ENCODE peak calls at places on chromosome 9, in ten cellular contexts. One of them, this sample, is unnamed.

GRCh38 chr9:95157491-95158151 is 159.9 kb downstream of the FANCC start:
- DNase-seq in Right ventricle myocardium superior: no peak
- DNase-seq in Ammon's horn: peak; percentile 63
- DNase-seq in adrenal gland: no peak
- DNase-seq in LHCN-M2: peak; percentile 78
- DNase-seq in activated T-helper 1 cell treated with anti-CD3 and anti-CD28 coated beads, Interleukin-12 subunit alpha, Interleukin-12 subunit beta, Interleukin-2, Interleukin-4 antibody, amounts not matched to agents 30 ng/mL and 10 ng/mL and 1 ng/mL, durations not matched to agents 14 hours and 24 hours and 36 hours: no peak
- DNase-seq in coronary artery: no peak
- DNase-seq in activated CD4-positive, alpha-beta T cell treated with anti-CD3 and anti-CD28 coated beads, Interleukin-2, amount 50 U/mL, for 1 hour: no peak
- DNase-seq in activated T-cell treated with anti-CD3 and anti-CD28 coated beads, Interleukin-2, amount 50 U/mL, for 72 hours: no peak
- DNase-seq in HCT116: no peak
- DNase-seq in this sample: no peak

GRCh38 chr9:100427366-100428263 is 672 bp downstream of the MSANTD3 start:
- DNase-seq in LHCN-M2: peak; percentile 74
- DNase-seq in Right ventricle myocardium superior: peak; percentile 61
- DNase-seq in activated T-helper 1 cell treated with anti-CD3 and anti-CD28 coated beads, Interleukin-12 subunit alpha, Interleukin-12 subunit beta, Interleukin-2, Interleukin-4 antibody, amounts not matched to agents 30 ng/mL and 10 ng/mL and 1 ng/mL, durations not matched to agents 14 hours and 24 hours and 36 hours: peak; percentile 5
- DNase-seq in activated T-cell treated with anti-CD3 and anti-CD28 coated beads, Interleukin-2, amount 50 U/mL, for 72 hours: no peak
- DNase-seq in coronary artery: no peak
- DNase-seq in activated CD4-positive, alpha-beta T cell treated with anti-CD3 and anti-CD28 coated beads, Interleukin-2, amount 50 U/mL, for 1 hour: peak; percentile 7
- DNase-seq in Ammon's horn: peak; percentile 60
- DNase-seq in HCT116: peak; percentile 35
- DNase-seq in adrenal gland: peak; percentile 50
- DNase-seq in this sample: peak; percentile 12

GRCh38 chr9:133141833-133142594 is 21.0 kb upstream of the RALGDS start:
- DNase-seq in adrenal gland: peak; percentile 73
- DNase-seq in coronary artery: no peak
- DNase-seq in activated T-helper 1 cell treated with anti-CD3 and anti-CD28 coated beads, Interleukin-12 subunit alpha, Interleukin-12 subunit beta, Interleukin-2, Interleukin-4 antibody, amounts not matched to agents 30 ng/mL and 10 ng/mL and 1 ng/mL, durations not matched to agents 14 hours and 24 hours and 36 hours: peak; percentile 58
- DNase-seq in activated CD4-positive, alpha-beta T cell treated with anti-CD3 and anti-CD28 coated beads, Interleukin-2, amount 50 U/mL, for 1 hour: peak; percentile 82
- DNase-seq in Ammon's horn: no peak
- DNase-seq in HCT116: no peak
- DNase-seq in activated T-cell treated with anti-CD3 and anti-CD28 coated beads, Interleukin-2, amount 50 U/mL, for 72 hours: peak; percentile 79
- DNase-seq in LHCN-M2: no peak
- DNase-seq in Right ventricle myocardium superior: peak; percentile 88
- DNase-seq in this sample: no peak

GRCh38 chr9:107782381-107782780 is 292.8 kb upstream of the KLF4 start:
- DNase-seq in HCT116: no peak
- DNase-seq in activated T-helper 1 cell treated with anti-CD3 and anti-CD28 coated beads, Interleukin-12 subunit alpha, Interleukin-12 subunit beta, Interleukin-2, Interleukin-4 antibody, amounts not matched to agents 30 ng/mL and 10 ng/mL and 1 ng/mL, durations not matched to agents 14 hours and 24 hours and 36 hours: no peak
- DNase-seq in activated T-cell treated with anti-CD3 and anti-CD28 coated beads, Interleukin-2, amount 50 U/mL, for 72 hours: no peak
- DNase-seq in activated CD4-positive, alpha-beta T cell treated with anti-CD3 and anti-CD28 coated beads, Interleukin-2, amount 50 U/mL, for 1 hour: no peak
- DNase-seq in Ammon's horn: no peak
- DNase-seq in Right ventricle myocardium superior: no peak
- DNase-seq in adrenal gland: no peak
- DNase-seq in LHCN-M2: peak; percentile 64
- DNase-seq in coronary artery: no peak
- DNase-seq in this sample: no peak

GRCh38 chr9:2015581-2016410 is 649 bp downstream of the SMARCA2 start:
- DNase-seq in activated T-cell treated with anti-CD3 and anti-CD28 coated beads, Interleukin-2, amount 50 U/mL, for 72 hours: peak; percentile 60
- DNase-seq in activated T-helper 1 cell treated with anti-CD3 and anti-CD28 coated beads, Interleukin-12 subunit alpha, Interleukin-12 subunit beta, Interleukin-2, Interleukin-4 antibody, amounts not matched to agents 30 ng/mL and 10 ng/mL and 1 ng/mL, durations not matched to agents 14 hours and 24 hours and 36 hours: peak; percentile 40
- DNase-seq in LHCN-M2: peak; percentile 27
- DNase-seq in HCT116: no peak
- DNase-seq in adrenal gland: peak; percentile 60
- DNase-seq in coronary artery: peak; percentile 85
- DNase-seq in Ammon's horn: peak; percentile 72
- DNase-seq in activated CD4-positive, alpha-beta T cell treated with anti-CD3 and anti-CD28 coated beads, Interleukin-2, amount 50 U/mL, for 1 hour: peak; percentile 40
- DNase-seq in Right ventricle myocardium superior: peak; percentile 80
- DNase-seq in this sample: peak; percentile 7

GRCh38 chr9:135552698-135553161 is 6.8 kb downstream of the OBP2A start:
- DNase-seq in HCT116: no peak
- DNase-seq in activated CD4-positive, alpha-beta T cell treated with anti-CD3 and anti-CD28 coated beads, Interleukin-2, amount 50 U/mL, for 1 hour: no peak
- DNase-seq in activated T-helper 1 cell treated with anti-CD3 and anti-CD28 coated beads, Interleukin-12 subunit alpha, Interleukin-12 subunit beta, Interleukin-2, Interleukin-4 antibody, amounts not matched to agents 30 ng/mL and 10 ng/mL and 1 ng/mL, durations not matched to agents 14 hours and 24 hours and 36 hours: no peak
- DNase-seq in Right ventricle myocardium superior: no peak
- DNase-seq in adrenal gland: no peak
- DNase-seq in LHCN-M2: no peak
- DNase-seq in coronary artery: no peak
- DNase-seq in activated T-cell treated with anti-CD3 and anti-CD28 coated beads, Interleukin-2, amount 50 U/mL, for 72 hours: no peak
- DNase-seq in Ammon's horn: no peak
- DNase-seq in this sample: no peak

GRCh38 chr9:26947736-26948135 is 694 bp upstream of the PLAA start:
- DNase-seq in activated T-cell treated with anti-CD3 and anti-CD28 coated beads, Interleukin-2, amount 50 U/mL, for 72 hours: peak; percentile 44
- DNase-seq in adrenal gland: no peak
- DNase-seq in LHCN-M2: no peak
- DNase-seq in activated CD4-positive, alpha-beta T cell treated with anti-CD3 and anti-CD28 coated beads, Interleukin-2, amount 50 U/mL, for 1 hour: no peak
- DNase-seq in activated T-helper 1 cell treated with anti-CD3 and anti-CD28 coated beads, Interleukin-12 subunit alpha, Interleukin-12 subunit beta, Interleukin-2, Interleukin-4 antibody, amounts not matched to agents 30 ng/mL and 10 ng/mL and 1 ng/mL, durations not matched to agents 14 hours and 24 hours and 36 hours: no peak
- DNase-seq in Ammon's horn: no peak
- DNase-seq in Right ventricle myocardium superior: no peak
- DNase-seq in coronary artery: no peak
- DNase-seq in HCT116: no peak
- DNase-seq in this sample: no peak

GRCh38 chr9:35179347-35180271 is 17.8 kb downstream of the UNC13B start:
- DNase-seq in Right ventricle myocardium superior: no peak
- DNase-seq in activated T-cell treated with anti-CD3 and anti-CD28 coated beads, Interleukin-2, amount 50 U/mL, for 72 hours: no peak
- DNase-seq in coronary artery: no peak
- DNase-seq in Ammon's horn: no peak
- DNase-seq in activated CD4-positive, alpha-beta T cell treated with anti-CD3 and anti-CD28 coated beads, Interleukin-2, amount 50 U/mL, for 1 hour: no peak
- DNase-seq in activated T-helper 1 cell treated with anti-CD3 and anti-CD28 coated beads, Interleukin-12 subunit alpha, Interleukin-12 subunit beta, Interleukin-2, Interleukin-4 antibody, amounts not matched to agents 30 ng/mL and 10 ng/mL and 1 ng/mL, durations not matched to agents 14 hours and 24 hours and 36 hours: no peak
- DNase-seq in adrenal gland: no peak
- DNase-seq in HCT116: no peak
- DNase-seq in LHCN-M2: no peak
- DNase-seq in this sample: no peak

GRCh38 chr9:40927851-40928802 is 200.4 kb downstream of the FOXD4L6 start:
- DNase-seq in adrenal gland: no peak
- DNase-seq in activated CD4-positive, alpha-beta T cell treated with anti-CD3 and anti-CD28 coated beads, Interleukin-2, amount 50 U/mL, for 1 hour: no peak
- DNase-seq in HCT116: no peak
- DNase-seq in activated T-cell treated with anti-CD3 and anti-CD28 coated beads, Interleukin-2, amount 50 U/mL, for 72 hours: no peak
- DNase-seq in coronary artery: no peak
- DNase-seq in Right ventricle myocardium superior: no peak
- DNase-seq in Ammon's horn: no peak
- DNase-seq in activated T-helper 1 cell treated with anti-CD3 and anti-CD28 coated beads, Interleukin-12 subunit alpha, Interleukin-12 subunit beta, Interleukin-2, Interleukin-4 antibody, amounts not matched to agents 30 ng/mL and 10 ng/mL and 1 ng/mL, durations not matched to agents 14 hours and 24 hours and 36 hours: no peak
- DNase-seq in LHCN-M2: no peak
- DNase-seq in this sample: no peak

GRCh38 chr9:86315088-86315487 is 32.8 kb upstream of the ISCA1 start:
- DNase-seq in activated T-helper 1 cell treated with anti-CD3 and anti-CD28 coated beads, Interleukin-12 subunit alpha, Interleukin-12 subunit beta, Interleukin-2, Interleukin-4 antibody, amounts not matched to agents 30 ng/mL and 10 ng/mL and 1 ng/mL, durations not matched to agents 14 hours and 24 hours and 36 hours: no peak
- DNase-seq in LHCN-M2: no peak
- DNase-seq in HCT116: no peak
- DNase-seq in Ammon's horn: no peak
- DNase-seq in coronary artery: no peak
- DNase-seq in activated CD4-positive, alpha-beta T cell treated with anti-CD3 and anti-CD28 coated beads, Interleukin-2, amount 50 U/mL, for 1 hour: no peak
- DNase-seq in Right ventricle myocardium superior: no peak
- DNase-seq in adrenal gland: no peak
- DNase-seq in activated T-cell treated with anti-CD3 and anti-CD28 coated beads, Interleukin-2, amount 50 U/mL, for 72 hours: no peak
- DNase-seq in this sample: no peak

GRCh38 chr9:130701059-130702022 is 7.8 kb downstream of the EXOSC2 start:
- DNase-seq in LHCN-M2: peak; percentile 72
- DNase-seq in coronary artery: no peak
- DNase-seq in Right ventricle myocardium superior: peak; percentile 84
- DNase-seq in HCT116: no peak
- DNase-seq in adrenal gland: peak; percentile 67
- DNase-seq in activated T-helper 1 cell treated with anti-CD3 and anti-CD28 coated beads, Interleukin-12 subunit alpha, Interleukin-12 subunit beta, Interleukin-2, Interleukin-4 antibody, amounts not matched to agents 30 ng/mL and 10 ng/mL and 1 ng/mL, durations not matched to agents 14 hours and 24 hours and 36 hours: peak; percentile 48
- DNase-seq in Ammon's horn: peak; percentile 88
- DNase-seq in activated CD4-positive, alpha-beta T cell treated with anti-CD3 and anti-CD28 coated beads, Interleukin-2, amount 50 U/mL, for 1 hour: peak; percentile 75
- DNase-seq in activated T-cell treated with anti-CD3 and anti-CD28 coated beads, Interleukin-2, amount 50 U/mL, for 72 hours: peak; percentile 82
- DNase-seq in this sample: peak; percentile 45

GRCh38 chr9:27162045-27162444 is 53.0 kb downstream of the TEK start:
- DNase-seq in activated T-helper 1 cell treated with anti-CD3 and anti-CD28 coated beads, Interleukin-12 subunit alpha, Interleukin-12 subunit beta, Interleukin-2, Interleukin-4 antibody, amounts not matched to agents 30 ng/mL and 10 ng/mL and 1 ng/mL, durations not matched to agents 14 hours and 24 hours and 36 hours: no peak
- DNase-seq in activated T-cell treated with anti-CD3 and anti-CD28 coated beads, Interleukin-2, amount 50 U/mL, for 72 hours: no peak
- DNase-seq in Ammon's horn: no peak
- DNase-seq in activated CD4-positive, alpha-beta T cell treated with anti-CD3 and anti-CD28 coated beads, Interleukin-2, amount 50 U/mL, for 1 hour: no peak
- DNase-seq in LHCN-M2: peak; percentile 22
- DNase-seq in HCT116: no peak
- DNase-seq in Right ventricle myocardium superior: no peak
- DNase-seq in coronary artery: no peak
- DNase-seq in adrenal gland: no peak
- DNase-seq in this sample: no peak

GRCh38 chr9:108478431-108478837 is 377.4 kb downstream of the ACTL7B start:
- DNase-seq in activated T-helper 1 cell treated with anti-CD3 and anti-CD28 coated beads, Interleukin-12 subunit alpha, Interleukin-12 subunit beta, Interleukin-2, Interleukin-4 antibody, amounts not matched to agents 30 ng/mL and 10 ng/mL and 1 ng/mL, durations not matched to agents 14 hours and 24 hours and 36 hours: no peak
- DNase-seq in activated CD4-positive, alpha-beta T cell treated with anti-CD3 and anti-CD28 coated beads, Interleukin-2, amount 50 U/mL, for 1 hour: no peak
- DNase-seq in Ammon's horn: peak; percentile 32
- DNase-seq in coronary artery: peak; percentile 76
- DNase-seq in LHCN-M2: peak; percentile 75
- DNase-seq in adrenal gland: peak; percentile 45
- DNase-seq in HCT116: no peak
- DNase-seq in Right ventricle myocardium superior: no peak
- DNase-seq in activated T-cell treated with anti-CD3 and anti-CD28 coated beads, Interleukin-2, amount 50 U/mL, for 72 hours: peak; percentile 5
- DNase-seq in this sample: peak; percentile 13

GRCh38 chr9:97763884-97764283 is 66.7 kb upstream of the XPA start:
- DNase-seq in adrenal gland: no peak
- DNase-seq in coronary artery: no peak
- DNase-seq in LHCN-M2: no peak
- DNase-seq in Ammon's horn: no peak
- DNase-seq in activated T-helper 1 cell treated with anti-CD3 and anti-CD28 coated beads, Interleukin-12 subunit alpha, Interleukin-12 subunit beta, Interleukin-2, Interleukin-4 antibody, amounts not matched to agents 30 ng/mL and 10 ng/mL and 1 ng/mL, durations not matched to agents 14 hours and 24 hours and 36 hours: no peak
- DNase-seq in HCT116: no peak
- DNase-seq in Right ventricle myocardium superior: no peak
- DNase-seq in activated CD4-positive, alpha-beta T cell treated with anti-CD3 and anti-CD28 coated beads, Interleukin-2, amount 50 U/mL, for 1 hour: no peak
- DNase-seq in activated T-cell treated with anti-CD3 and anti-CD28 coated beads, Interleukin-2, amount 50 U/mL, for 72 hours: no peak
- DNase-seq in this sample: no peak

GRCh38 chr9:136499071-136499934 is 16.5 kb upstream of the SEC16A start:
- DNase-seq in activated CD4-positive, alpha-beta T cell treated with anti-CD3 and anti-CD28 coated beads, Interleukin-2, amount 50 U/mL, for 1 hour: no peak
- DNase-seq in HCT116: no peak
- DNase-seq in adrenal gland: no peak
- DNase-seq in Ammon's horn: no peak
- DNase-seq in coronary artery: no peak
- DNase-seq in LHCN-M2: no peak
- DNase-seq in Right ventricle myocardium superior: no peak
- DNase-seq in activated T-cell treated with anti-CD3 and anti-CD28 coated beads, Interleukin-2, amount 50 U/mL, for 72 hours: no peak
- DNase-seq in activated T-helper 1 cell treated with anti-CD3 and anti-CD28 coated beads, Interleukin-12 subunit alpha, Interleukin-12 subunit beta, Interleukin-2, Interleukin-4 antibody, amounts not matched to agents 30 ng/mL and 10 ng/mL and 1 ng/mL, durations not matched to agents 14 hours and 24 hours and 36 hours: no peak
- DNase-seq in this sample: no peak

GRCh38 chr9:78601957-78602565 is 305.1 kb downstream of the PSAT1 start:
- DNase-seq in coronary artery: no peak
- DNase-seq in Right ventricle myocardium superior: no peak
- DNase-seq in LHCN-M2: peak; percentile 55
- DNase-seq in HCT116: peak; percentile 22
- DNase-seq in activated T-helper 1 cell treated with anti-CD3 and anti-CD28 coated beads, Interleukin-12 subunit alpha, Interleukin-12 subunit beta, Interleukin-2, Interleukin-4 antibody, amounts not matched to agents 30 ng/mL and 10 ng/mL and 1 ng/mL, durations not matched to agents 14 hours and 24 hours and 36 hours: no peak
- DNase-seq in Ammon's horn: peak; percentile 63
- DNase-seq in adrenal gland: peak; percentile 33
- DNase-seq in activated CD4-positive, alpha-beta T cell treated with anti-CD3 and anti-CD28 coated beads, Interleukin-2, amount 50 U/mL, for 1 hour: no peak
- DNase-seq in activated T-cell treated with anti-CD3 and anti-CD28 coated beads, Interleukin-2, amount 50 U/mL, for 72 hours: peak; percentile 10
- DNase-seq in this sample: no peak

GRCh38 chr9:134301387-134302129 is 24.7 kb upstream of the RXRA start:
- DNase-seq in activated CD4-positive, alpha-beta T cell treated with anti-CD3 and anti-CD28 coated beads, Interleukin-2, amount 50 U/mL, for 1 hour: peak; percentile 28
- DNase-seq in LHCN-M2: no peak
- DNase-seq in HCT116: no peak
- DNase-seq in activated T-cell treated with anti-CD3 and anti-CD28 coated beads, Interleukin-2, amount 50 U/mL, for 72 hours: peak; percentile 65
- DNase-seq in adrenal gland: no peak
- DNase-seq in Right ventricle myocardium superior: peak; percentile 31
- DNase-seq in Ammon's horn: no peak
- DNase-seq in coronary artery: no peak
- DNase-seq in activated T-helper 1 cell treated with anti-CD3 and anti-CD28 coated beads, Interleukin-12 subunit alpha, Interleukin-12 subunit beta, Interleukin-2, Interleukin-4 antibody, amounts not matched to agents 30 ng/mL and 10 ng/mL and 1 ng/mL, durations not matched to agents 14 hours and 24 hours and 36 hours: peak; percentile 32
- DNase-seq in this sample: no peak

GRCh38 chr9:95302471-95302870 is 15.0 kb downstream of the FANCC start:
- DNase-seq in LHCN-M2: no peak
- DNase-seq in Right ventricle myocardium superior: no peak
- DNase-seq in HCT116: no peak
- DNase-seq in adrenal gland: no peak
- DNase-seq in activated T-helper 1 cell treated with anti-CD3 and anti-CD28 coated beads, Interleukin-12 subunit alpha, Interleukin-12 subunit beta, Interleukin-2, Interleukin-4 antibody, amounts not matched to agents 30 ng/mL and 10 ng/mL and 1 ng/mL, durations not matched to agents 14 hours and 24 hours and 36 hours: no peak
- DNase-seq in activated CD4-positive, alpha-beta T cell treated with anti-CD3 and anti-CD28 coated beads, Interleukin-2, amount 50 U/mL, for 1 hour: no peak
- DNase-seq in activated T-cell treated with anti-CD3 and anti-CD28 coated beads, Interleukin-2, amount 50 U/mL, for 72 hours: no peak
- DNase-seq in Ammon's horn: no peak
- DNase-seq in coronary artery: no peak
- DNase-seq in this sample: no peak

GRCh38 chr9:91001146-91001611 is 199.6 kb downstream of the SYK start:
- DNase-seq in HCT116: peak; percentile 85
- DNase-seq in Right ventricle myocardium superior: no peak
- DNase-seq in activated T-helper 1 cell treated with anti-CD3 and anti-CD28 coated beads, Interleukin-12 subunit alpha, Interleukin-12 subunit beta, Interleukin-2, Interleukin-4 antibody, amounts not matched to agents 30 ng/mL and 10 ng/mL and 1 ng/mL, durations not matched to agents 14 hours and 24 hours and 36 hours: no peak
- DNase-seq in activated CD4-positive, alpha-beta T cell treated with anti-CD3 and anti-CD28 coated beads, Interleukin-2, amount 50 U/mL, for 1 hour: no peak
- DNase-seq in adrenal gland: peak; percentile 18
- DNase-seq in activated T-cell treated with anti-CD3 and anti-CD28 coated beads, Interleukin-2, amount 50 U/mL, for 72 hours: no peak
- DNase-seq in Ammon's horn: no peak
- DNase-seq in LHCN-M2: peak; percentile 34
- DNase-seq in coronary artery: no peak
- DNase-seq in this sample: no peak

GRCh38 chr9:133023117-133023890 is 7.5 kb upstream of the GTF3C5 start:
- DNase-seq in coronary artery: no peak
- DNase-seq in Right ventricle myocardium superior: no peak
- DNase-seq in Ammon's horn: no peak
- DNase-seq in activated T-helper 1 cell treated with anti-CD3 and anti-CD28 coated beads, Interleukin-12 subunit alpha, Interleukin-12 subunit beta, Interleukin-2, Interleukin-4 antibody, amounts not matched to agents 30 ng/mL and 10 ng/mL and 1 ng/mL, durations not matched to agents 14 hours and 24 hours and 36 hours: peak; percentile 46
- DNase-seq in HCT116: no peak
- DNase-seq in LHCN-M2: peak; percentile 13
- DNase-seq in adrenal gland: no peak
- DNase-seq in activated T-cell treated with anti-CD3 and anti-CD28 coated beads, Interleukin-2, amount 50 U/mL, for 72 hours: peak; percentile 56
- DNase-seq in activated CD4-positive, alpha-beta T cell treated with anti-CD3 and anti-CD28 coated beads, Interleukin-2, amount 50 U/mL, for 1 hour: peak; percentile 11
- DNase-seq in this sample: no peak

GRCh38 chr9:89425024-89425805 is 72.7 kb downstream of the SEMA4D start:
- DNase-seq in Right ventricle myocardium superior: no peak
- DNase-seq in activated T-cell treated with anti-CD3 and anti-CD28 coated beads, Interleukin-2, amount 50 U/mL, for 72 hours: no peak
- DNase-seq in adrenal gland: no peak
- DNase-seq in Ammon's horn: no peak
- DNase-seq in activated T-helper 1 cell treated with anti-CD3 and anti-CD28 coated beads, Interleukin-12 subunit alpha, Interleukin-12 subunit beta, Interleukin-2, Interleukin-4 antibody, amounts not matched to agents 30 ng/mL and 10 ng/mL and 1 ng/mL, durations not matched to agents 14 hours and 24 hours and 36 hours: no peak
- DNase-seq in coronary artery: no peak
- DNase-seq in HCT116: no peak
- DNase-seq in LHCN-M2: no peak
- DNase-seq in activated CD4-positive, alpha-beta T cell treated with anti-CD3 and anti-CD28 coated beads, Interleukin-2, amount 50 U/mL, for 1 hour: no peak
- DNase-seq in this sample: no peak

GRCh38 chr9:115327441-115328122 is 209.6 kb upstream of the TNC start:
- DNase-seq in coronary artery: no peak
- DNase-seq in Ammon's horn: no peak
- DNase-seq in Right ventricle myocardium superior: no peak
- DNase-seq in activated T-cell treated with anti-CD3 and anti-CD28 coated beads, Interleukin-2, amount 50 U/mL, for 72 hours: no peak
- DNase-seq in activated CD4-positive, alpha-beta T cell treated with anti-CD3 and anti-CD28 coated beads, Interleukin-2, amount 50 U/mL, for 1 hour: no peak
- DNase-seq in adrenal gland: no peak
- DNase-seq in activated T-helper 1 cell treated with anti-CD3 and anti-CD28 coated beads, Interleukin-12 subunit alpha, Interleukin-12 subunit beta, Interleukin-2, Interleukin-4 antibody, amounts not matched to agents 30 ng/mL and 10 ng/mL and 1 ng/mL, durations not matched to agents 14 hours and 24 hours and 36 hours: no peak
- DNase-seq in LHCN-M2: no peak
- DNase-seq in HCT116: no peak
- DNase-seq in this sample: no peak

GRCh38 chr9:109274768-109275596 is 45.9 kb downstream of the EPB41L4B start:
- DNase-seq in activated T-cell treated with anti-CD3 and anti-CD28 coated beads, Interleukin-2, amount 50 U/mL, for 72 hours: no peak
- DNase-seq in LHCN-M2: no peak
- DNase-seq in activated CD4-positive, alpha-beta T cell treated with anti-CD3 and anti-CD28 coated beads, Interleukin-2, amount 50 U/mL, for 1 hour: no peak
- DNase-seq in coronary artery: no peak
- DNase-seq in Right ventricle myocardium superior: no peak
- DNase-seq in Ammon's horn: no peak
- DNase-seq in adrenal gland: no peak
- DNase-seq in activated T-helper 1 cell treated with anti-CD3 and anti-CD28 coated beads, Interleukin-12 subunit alpha, Interleukin-12 subunit beta, Interleukin-2, Interleukin-4 antibody, amounts not matched to agents 30 ng/mL and 10 ng/mL and 1 ng/mL, durations not matched to agents 14 hours and 24 hours and 36 hours: no peak
- DNase-seq in HCT116: no peak
- DNase-seq in this sample: no peak

GRCh38 chr9:104346645-104347175 is 157.4 kb upstream of the OR13F1 start:
- DNase-seq in HCT116: no peak
- DNase-seq in activated CD4-positive, alpha-beta T cell treated with anti-CD3 and anti-CD28 coated beads, Interleukin-2, amount 50 U/mL, for 1 hour: no peak
- DNase-seq in LHCN-M2: no peak
- DNase-seq in coronary artery: no peak
- DNase-seq in Right ventricle myocardium superior: no peak
- DNase-seq in activated T-cell treated with anti-CD3 and anti-CD28 coated beads, Interleukin-2, amount 50 U/mL, for 72 hours: no peak
- DNase-seq in adrenal gland: no peak
- DNase-seq in Ammon's horn: no peak
- DNase-seq in activated T-helper 1 cell treated with anti-CD3 and anti-CD28 coated beads, Interleukin-12 subunit alpha, Interleukin-12 subunit beta, Interleukin-2, Interleukin-4 antibody, amounts not matched to agents 30 ng/mL and 10 ng/mL and 1 ng/mL, durations not matched to agents 14 hours and 24 hours and 36 hours: no peak
- DNase-seq in this sample: no peak

GRCh38 chr9:16138961-16139441 is 586.2 kb downstream of the CCDC171 start:
- DNase-seq in coronary artery: no peak
- DNase-seq in LHCN-M2: peak; percentile 96
- DNase-seq in activated T-cell treated with anti-CD3 and anti-CD28 coated beads, Interleukin-2, amount 50 U/mL, for 72 hours: no peak
- DNase-seq in adrenal gland: no peak
- DNase-seq in Right ventricle myocardium superior: peak; percentile 69
- DNase-seq in activated CD4-positive, alpha-beta T cell treated with anti-CD3 and anti-CD28 coated beads, Interleukin-2, amount 50 U/mL, for 1 hour: no peak
- DNase-seq in Ammon's horn: peak; percentile 14
- DNase-seq in HCT116: no peak
- DNase-seq in activated T-helper 1 cell treated with anti-CD3 and anti-CD28 coated beads, Interleukin-12 subunit alpha, Interleukin-12 subunit beta, Interleukin-2, Interleukin-4 antibody, amounts not matched to agents 30 ng/mL and 10 ng/mL and 1 ng/mL, durations not matched to agents 14 hours and 24 hours and 36 hours: no peak
- DNase-seq in this sample: peak; percentile 17

GRCh38 chr9:99019523-99020331 is 76.0 kb downstream of the COL15A1 start:
- DNase-seq in Ammon's horn: no peak
- DNase-seq in activated T-cell treated with anti-CD3 and anti-CD28 coated beads, Interleukin-2, amount 50 U/mL, for 72 hours: no peak
- DNase-seq in LHCN-M2: peak; percentile 87
- DNase-seq in Right ventricle myocardium superior: no peak
- DNase-seq in activated CD4-positive, alpha-beta T cell treated with anti-CD3 and anti-CD28 coated beads, Interleukin-2, amount 50 U/mL, for 1 hour: no peak
- DNase-seq in coronary artery: no peak
- DNase-seq in HCT116: no peak
- DNase-seq in activated T-helper 1 cell treated with anti-CD3 and anti-CD28 coated beads, Interleukin-12 subunit alpha, Interleukin-12 subunit beta, Interleukin-2, Interleukin-4 antibody, amounts not matched to agents 30 ng/mL and 10 ng/mL and 1 ng/mL, durations not matched to agents 14 hours and 24 hours and 36 hours: no peak
- DNase-seq in adrenal gland: no peak
- DNase-seq in this sample: no peak

GRCh38 chr9:114238919-114239879 is 83.7 kb upstream of the ORM1 start:
- DNase-seq in LHCN-M2: peak; percentile 14
- DNase-seq in adrenal gland: no peak
- DNase-seq in activated T-helper 1 cell treated with anti-CD3 and anti-CD28 coated beads, Interleukin-12 subunit alpha, Interleukin-12 subunit beta, Interleukin-2, Interleukin-4 antibody, amounts not matched to agents 30 ng/mL and 10 ng/mL and 1 ng/mL, durations not matched to agents 14 hours and 24 hours and 36 hours: no peak
- DNase-seq in activated T-cell treated with anti-CD3 and anti-CD28 coated beads, Interleukin-2, amount 50 U/mL, for 72 hours: no peak
- DNase-seq in HCT116: no peak
- DNase-seq in Ammon's horn: peak; percentile 68
- DNase-seq in coronary artery: no peak
- DNase-seq in activated CD4-positive, alpha-beta T cell treated with anti-CD3 and anti-CD28 coated beads, Interleukin-2, amount 50 U/mL, for 1 hour: no peak
- DNase-seq in Right ventricle myocardium superior: peak; percentile 61
- DNase-seq in this sample: no peak

GRCh38 chr9:36074870-36075532 is 38.3 kb downstream of the RECK start:
- DNase-seq in activated T-cell treated with anti-CD3 and anti-CD28 coated beads, Interleukin-2, amount 50 U/mL, for 72 hours: no peak
- DNase-seq in Ammon's horn: peak; percentile 88
- DNase-seq in coronary artery: peak; percentile 77
- DNase-seq in Right ventricle myocardium superior: peak; percentile 72
- DNase-seq in activated CD4-positive, alpha-beta T cell treated with anti-CD3 and anti-CD28 coated beads, Interleukin-2, amount 50 U/mL, for 1 hour: no peak
- DNase-seq in HCT116: no peak
- DNase-seq in activated T-helper 1 cell treated with anti-CD3 and anti-CD28 coated beads, Interleukin-12 subunit alpha, Interleukin-12 subunit beta, Interleukin-2, Interleukin-4 antibody, amounts not matched to agents 30 ng/mL and 10 ng/mL and 1 ng/mL, durations not matched to agents 14 hours and 24 hours and 36 hours: no peak
- DNase-seq in LHCN-M2: peak; percentile 80
- DNase-seq in adrenal gland: peak; percentile 70
- DNase-seq in this sample: peak; percentile 53

This sample was measured in thoracic aorta.